ENCODE peak calls at places on chromosomes 6 and 20, in seven cellular contexts. E is neuronal stem cell, Y is H9, S is mesendoderm, W is H1, X is mesenchymal stem cell, B is trophoblast cell. H is an unnamed sample.

GRCh38 chr6:156778615-156779205 is 1.5 kb downstream of the ARID1B start:
- DNase-seq in B (peak; percentile 52), X (peak; percentile 46), W (no peak), S (peak; percentile 64), Y (peak; percentile 54), E (peak; percentile 41), H (no peak)

GRCh38 chr6:54053893-54054391 is 57.3 kb upstream of the MLIP start:
- DNase-seq in S (peak; percentile 92), Y (no peak), B (peak; percentile 71), W (no peak), E (no peak), X (peak; percentile 95), H (peak; percentile 90)

GRCh38 chr6:4370066-4370465 is 234.7 kb upstream of the ECI2 start:
- DNase-seq in S (peak; percentile 19), W (no peak), E (no peak), X (peak; percentile 92), Y (no peak), B (peak; percentile 61), H (peak; percentile 98)

GRCh38 chr6:13425971-13426931 is 61.1 kb downstream of the GFOD1 start:
- DNase-seq in Y (no peak), W (no peak), S (no peak), X (no peak), E (no peak), B (peak; percentile 71), H (peak; percentile 77)

GRCh38 chr6:13560651-13561044 is 13.8 kb upstream of the SIRT5 start:
- DNase-seq in W (no peak), S (peak; percentile 51), Y (no peak), B (peak; percentile 25), X (no peak), E (no peak), H (no peak)

GRCh38 chr6:15501806-15502450 is 160.9 kb downstream of the DTNBP1 start:
- DNase-seq in W (no peak), S (no peak), B (no peak), X (peak; percentile 43), Y (no peak), E (no peak), H (peak; percentile 81)

GRCh38 chr6:104187616-104188015 is 672.1 kb downstream of the HACE1 start:
- DNase-seq in S (peak; percentile 97), E (no peak), X (no peak), Y (peak; percentile 35), W (no peak), B (peak; percentile 89), H (no peak)

GRCh38 chr6:9233686-9234085 is 798.3 kb upstream of the SLC35B3 start:
- DNase-seq in X (no peak), S (no peak), W (no peak), E (no peak), Y (no peak), B (no peak), H (no peak)

GRCh38 chr20:38222923-38223742 is 37.4 kb downstream of the KIAA1755 start:
- DNase-seq in X (no peak), Y (no peak), W (no peak), B (no peak), E (no peak), S (no peak), H (no peak)

GRCh38 chr6:136683209-136683941 is 108.9 kb downstream of the MAP3K5 start:
- DNase-seq in B (no peak), W (no peak), Y (no peak), S (no peak), X (no peak), E (no peak), H (no peak)

GRCh38 chr6:136684483-136684882 is 107.8 kb downstream of the MAP3K5 start:
- DNase-seq in B (no peak), W (no peak), S (no peak), Y (no peak), E (no peak), X (no peak), H (no peak)

GRCh38 chr6:136682292-136682691 is 110.0 kb downstream of the MAP3K5 start:
- DNase-seq in X (no peak), Y (no peak), W (no peak), E (no peak), B (no peak), S (no peak), H (no peak)

DNA sequence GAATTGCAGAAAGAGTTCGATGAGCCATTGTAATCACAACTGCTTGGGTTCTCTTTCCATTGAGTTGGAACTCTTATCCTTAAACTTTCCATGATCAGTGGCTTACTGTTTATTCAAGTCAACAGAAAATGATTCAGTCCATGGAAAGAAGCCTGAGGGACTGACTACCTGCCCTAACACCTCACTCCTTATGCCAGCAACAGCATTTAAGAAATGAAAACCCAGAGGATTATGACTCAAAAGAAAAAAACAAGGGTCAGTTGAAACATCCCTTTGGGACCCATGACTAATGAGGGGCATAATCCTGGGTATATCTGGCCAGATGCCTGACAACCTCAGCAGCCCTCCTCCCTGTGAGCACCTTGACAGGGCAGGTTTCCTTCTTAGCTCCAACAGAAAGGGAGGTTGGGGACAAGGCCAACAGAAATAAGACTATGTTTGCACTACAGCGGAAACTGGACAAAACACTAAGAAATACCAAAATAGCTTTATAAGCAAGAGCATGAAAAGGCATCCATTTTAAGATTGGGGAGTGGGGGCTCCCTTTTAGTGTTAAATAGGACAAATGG is 106.7 kb downstream of the MAP3K5 start:
- DNase-seq in Y (no peak), B (no peak), E (no peak), W (no peak), S (no peak), X (no peak), H (peak; percentile 21)
- H3K18ac ChIP-seq in Y (no peak overlapping the region), B (no peak overlapping the region), E (no peak overlapping the region), W (no peak overlapping the region), S (no peak overlapping the region), X (no peak overlapping the region), H (no peak overlapping the region)

DNA sequence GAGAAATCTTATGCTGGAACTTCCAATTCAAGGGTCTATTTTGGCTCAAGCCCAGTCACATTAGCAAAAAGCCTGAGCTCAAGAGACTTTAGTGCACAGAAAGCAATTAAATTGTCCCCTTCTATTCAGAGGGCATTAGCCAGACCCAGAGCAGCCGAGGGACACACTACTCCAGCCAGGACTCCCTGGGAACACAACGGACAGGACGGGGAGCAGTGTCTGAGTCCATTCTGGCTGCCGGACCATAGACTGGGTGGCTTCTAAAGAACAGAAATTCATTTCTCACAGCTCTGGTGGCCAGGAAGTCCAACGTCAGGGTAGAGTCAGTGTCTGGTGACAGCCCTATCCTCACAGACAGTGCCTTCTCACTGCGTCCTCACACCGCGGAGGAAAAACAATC is 78.4 kb downstream of the PRND start:
- DNase-seq in E (no peak), X (no peak), W (no peak), S (no peak), B (no peak), Y (no peak), H (no peak)
- H3K18ac ChIP-seq in E (no peak overlapping the region), X (no peak overlapping the region), W (no peak overlapping the region), S (no peak overlapping the region), B (no peak overlapping the region), Y (no peak overlapping the region), H (no peak overlapping the region)

GRCh38 chr20:61926253-61926613 is 139.4 kb downstream of the TAF4 start:
- DNase-seq in Y (no peak), S (no peak), E (no peak), B (no peak), W (no peak), X (no peak), H (no peak)

GRCh38 chr20:61925555-61926252 is 140.0 kb downstream of the TAF4 start:
- DNase-seq in B (no peak), Y (no peak), S (no peak), E (no peak), W (no peak), X (no peak), H (peak; percentile 65)

GRCh38 chr20:61923371-61924166 is 142.1 kb downstream of the TAF4 start:
- DNase-seq in S (no peak), W (no peak), Y (no peak), E (no peak), X (no peak), B (no peak), H (no peak)

GRCh38 chr20:61924211-61924857 is 141.3 kb downstream of the TAF4 start:
- DNase-seq in E (no peak), S (no peak), X (no peak), Y (no peak), W (no peak), B (no peak), H (no peak)

DNA sequence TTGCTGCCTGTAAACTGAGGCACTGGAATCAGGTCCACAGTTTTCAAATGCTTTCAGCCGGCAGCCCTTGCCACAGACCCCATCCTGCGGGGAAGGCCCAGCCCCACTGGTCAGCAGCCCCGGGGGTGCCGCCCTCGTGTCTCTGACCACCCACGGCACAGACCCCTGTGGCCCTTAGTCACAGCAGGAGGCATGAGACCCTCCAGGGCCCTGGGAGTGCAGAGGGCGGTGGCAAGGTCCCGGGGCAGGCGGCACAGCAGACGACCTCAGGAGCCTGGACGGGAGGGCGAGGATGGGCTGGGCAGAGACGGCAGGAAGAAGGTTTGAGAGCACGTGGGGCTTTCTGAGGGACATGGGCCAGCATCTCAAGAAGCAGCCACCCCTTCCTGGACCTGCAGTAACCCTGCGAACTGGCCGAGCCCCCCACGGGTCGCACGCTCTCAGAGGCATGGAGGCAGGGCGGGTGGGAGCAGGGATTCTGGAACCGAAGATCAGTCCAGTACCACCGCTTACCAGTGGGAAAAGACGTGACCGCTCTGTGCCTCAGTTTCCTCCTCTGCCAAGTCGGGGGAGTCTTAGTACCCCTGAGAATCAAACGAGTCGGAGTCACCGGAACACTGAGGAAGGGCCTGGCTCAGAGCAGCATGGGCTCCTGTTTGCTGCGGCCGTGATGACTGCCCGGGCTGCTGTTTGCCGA is 140.7 kb downstream of the TAF4 start:
- DNase-seq in X (no peak), S (no peak), E (no peak), W (no peak), Y (no peak), B (no peak), H (no peak)
- H3K18ac ChIP-seq in X (no peak overlapping the region), S (no peak overlapping the region), E (peak overlapping the region; percentile 57), W (no peak overlapping the region), Y (no peak overlapping the region), B (no peak overlapping the region), H (no peak overlapping the region)

GRCh38 chr6:139165324-139165723 is 30.4 kb downstream of the HECA start:
- DNase-seq in Y (no peak), S (no peak), B (no peak), X (no peak), E (no peak), W (no peak), H (no peak)

GRCh38 chr6:139164001-139164400 is 29.1 kb downstream of the HECA start:
- DNase-seq in Y (no peak), S (peak; percentile 35), X (no peak), E (no peak), B (peak; percentile 10), W (no peak), H (no peak)

GRCh38 chr6:139159016-139159415 is 24.1 kb downstream of the HECA start:
- DNase-seq in S (no peak), Y (no peak), X (no peak), E (no peak), B (no peak), W (no peak), H (peak; percentile 34)

GRCh38 chr6:139161169-139161568 is 26.3 kb downstream of the HECA start:
- DNase-seq in B (no peak), S (no peak), X (peak; percentile 80), W (no peak), E (no peak), Y (no peak), H (peak; percentile 69)

DNA sequence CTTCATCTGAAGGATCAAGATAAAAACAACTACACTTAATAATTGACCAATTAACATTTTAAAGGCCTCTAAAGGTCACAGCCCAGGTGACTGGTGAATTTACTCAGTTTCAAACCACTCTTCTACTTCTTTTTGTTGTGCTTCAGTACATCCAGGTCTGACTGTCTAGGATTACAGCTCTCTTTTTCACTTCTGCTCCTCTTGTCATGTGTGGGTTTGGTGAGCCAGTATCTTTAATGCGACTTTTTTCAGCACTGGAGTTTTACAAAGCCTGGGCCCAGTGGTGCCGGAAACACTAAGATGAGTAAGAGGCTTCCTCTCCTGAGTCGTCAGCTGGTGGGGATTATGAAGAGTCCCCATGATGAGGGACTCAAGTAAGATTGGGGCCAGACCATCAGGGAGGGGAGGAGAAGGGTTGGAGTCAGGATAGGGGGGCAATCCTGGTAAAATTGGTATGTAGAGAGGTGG is 27.0 kb downstream of the HECA start:
- DNase-seq in W (no peak), X (no peak), S (no peak), E (no peak), Y (no peak), B (no peak), H (no peak)
- H3K18ac ChIP-seq in W (no peak overlapping the region), X (no peak overlapping the region), S (no peak overlapping the region), E (no peak overlapping the region), Y (no peak overlapping the region), B (no peak overlapping the region), H (no peak overlapping the region)